ENCODE peak calls at places on chromosome 6, in eight cellular contexts. One of them, this sample, is unnamed.

GRCh38 chr6:134363323-134364039 is 45.6 kb upstream of the SGK1 start:
- DNase-seq in stimulated activated CD8-positive, alpha-beta memory T cell treated with anti-CD3 and anti-CD28 coated beads, Interleukin-4, amount 100 ng/mL, for 24 hours: no peak
- DNase-seq in germinal center: no peak
- DNase-seq in left cardiac atrium: no peak
- DNase-seq in CD8-positive, alpha-beta T cell: no peak
- DNase-seq in SW480: no peak
- DNase-seq in spleen: no peak
- DNase-seq in D341Med: no peak
- DNase-seq in this sample: no peak

GRCh38 chr6:47009583-47009982 is 32.5 kb downstream of the ADGRF1 start:
- DNase-seq in stimulated activated CD8-positive, alpha-beta memory T cell treated with anti-CD3 and anti-CD28 coated beads, Interleukin-4, amount 100 ng/mL, for 24 hours: no peak
- DNase-seq in germinal center: no peak
- DNase-seq in left cardiac atrium: no peak
- DNase-seq in CD8-positive, alpha-beta T cell: no peak
- DNase-seq in SW480: no peak
- DNase-seq in spleen: no peak
- DNase-seq in D341Med: no peak
- DNase-seq in this sample: no peak

GRCh38 chr6:135182993-135183531 is 2.0 kb downstream of the MYB start:
- DNase-seq in stimulated activated CD8-positive, alpha-beta memory T cell treated with anti-CD3 and anti-CD28 coated beads, Interleukin-4, amount 100 ng/mL, for 24 hours: peak
- DNase-seq in germinal center: peak
- DNase-seq in left cardiac atrium: no peak
- DNase-seq in CD8-positive, alpha-beta T cell: peak
- DNase-seq in SW480: peak
- DNase-seq in spleen: peak
- DNase-seq in D341Med: peak
- DNase-seq in this sample: peak

GRCh38 chr6:169843991-169844390 is 92.6 kb downstream of the ERMARD start:
- DNase-seq in stimulated activated CD8-positive, alpha-beta memory T cell treated with anti-CD3 and anti-CD28 coated beads, Interleukin-4, amount 100 ng/mL, for 24 hours: no peak
- DNase-seq in germinal center: no peak
- DNase-seq in left cardiac atrium: no peak
- DNase-seq in CD8-positive, alpha-beta T cell: no peak
- DNase-seq in SW480: no peak
- DNase-seq in spleen: peak
- DNase-seq in D341Med: no peak
- DNase-seq in this sample: no peak

GRCh38 chr6:133997267-133997666 is 44.2 kb downstream of the TBPL1 start:
- DNase-seq in stimulated activated CD8-positive, alpha-beta memory T cell treated with anti-CD3 and anti-CD28 coated beads, Interleukin-4, amount 100 ng/mL, for 24 hours: no peak
- DNase-seq in germinal center: no peak
- DNase-seq in left cardiac atrium: no peak
- DNase-seq in CD8-positive, alpha-beta T cell: no peak
- DNase-seq in SW480: no peak
- DNase-seq in spleen: no peak
- DNase-seq in D341Med: no peak
- DNase-seq in this sample: no peak

GRCh38 chr6:13794184-13794583 is 20.2 kb downstream of the MCUR1 start:
- DNase-seq in stimulated activated CD8-positive, alpha-beta memory T cell treated with anti-CD3 and anti-CD28 coated beads, Interleukin-4, amount 100 ng/mL, for 24 hours: no peak
- DNase-seq in germinal center: no peak
- DNase-seq in left cardiac atrium: no peak
- DNase-seq in CD8-positive, alpha-beta T cell: no peak
- DNase-seq in SW480: peak
- DNase-seq in spleen: no peak
- DNase-seq in D341Med: no peak
- DNase-seq in this sample: no peak

GRCh38 chr6:125193208-125193607 is 39.6 kb downstream of the TPD52L1 start:
- DNase-seq in stimulated activated CD8-positive, alpha-beta memory T cell treated with anti-CD3 and anti-CD28 coated beads, Interleukin-4, amount 100 ng/mL, for 24 hours: no peak
- DNase-seq in germinal center: no peak
- DNase-seq in left cardiac atrium: no peak
- DNase-seq in CD8-positive, alpha-beta T cell: no peak
- DNase-seq in SW480: peak
- DNase-seq in spleen: no peak
- DNase-seq in D341Med: no peak
- DNase-seq in this sample: no peak

GRCh38 chr6:35244551-35244950 is 15.0 kb upstream of the ZNF76 start:
- DNase-seq in stimulated activated CD8-positive, alpha-beta memory T cell treated with anti-CD3 and anti-CD28 coated beads, Interleukin-4, amount 100 ng/mL, for 24 hours: no peak
- DNase-seq in germinal center: no peak
- DNase-seq in left cardiac atrium: no peak
- DNase-seq in CD8-positive, alpha-beta T cell: no peak
- DNase-seq in SW480: no peak
- DNase-seq in spleen: peak
- DNase-seq in D341Med: no peak
- DNase-seq in this sample: no peak

GRCh38 chr6:116278853-116279231 is 888 bp downstream of the TSPYL1 start:
- DNase-seq in stimulated activated CD8-positive, alpha-beta memory T cell treated with anti-CD3 and anti-CD28 coated beads, Interleukin-4, amount 100 ng/mL, for 24 hours: no peak
- DNase-seq in germinal center: no peak
- DNase-seq in left cardiac atrium: peak
- DNase-seq in CD8-positive, alpha-beta T cell: peak
- DNase-seq in SW480: peak
- DNase-seq in spleen: peak
- DNase-seq in D341Med: no peak
- DNase-seq in this sample: no peak

GRCh38 chr6:130313206-130313605 is 52.6 kb upstream of the TMEM200A start:
- DNase-seq in stimulated activated CD8-positive, alpha-beta memory T cell treated with anti-CD3 and anti-CD28 coated beads, Interleukin-4, amount 100 ng/mL, for 24 hours: no peak
- DNase-seq in germinal center: no peak
- DNase-seq in left cardiac atrium: no peak
- DNase-seq in CD8-positive, alpha-beta T cell: no peak
- DNase-seq in SW480: no peak
- DNase-seq in spleen: no peak
- DNase-seq in D341Med: no peak
- DNase-seq in this sample: no peak

GRCh38 chr6:27650620-27651370 is 177.9 kb upstream of the ZNF184 start:
- DNase-seq in stimulated activated CD8-positive, alpha-beta memory T cell treated with anti-CD3 and anti-CD28 coated beads, Interleukin-4, amount 100 ng/mL, for 24 hours: peak
- DNase-seq in germinal center: no peak
- DNase-seq in left cardiac atrium: no peak
- DNase-seq in CD8-positive, alpha-beta T cell: no peak
- DNase-seq in SW480: peak
- DNase-seq in spleen: no peak
- DNase-seq in D341Med: peak
- DNase-seq in this sample: peak

GRCh38 chr6:132482595-132482994 is 30.3 kb downstream of the STX7 start:
- DNase-seq in stimulated activated CD8-positive, alpha-beta memory T cell treated with anti-CD3 and anti-CD28 coated beads, Interleukin-4, amount 100 ng/mL, for 24 hours: no peak
- DNase-seq in germinal center: no peak
- DNase-seq in left cardiac atrium: no peak
- DNase-seq in CD8-positive, alpha-beta T cell: no peak
- DNase-seq in SW480: no peak
- DNase-seq in spleen: no peak
- DNase-seq in D341Med: no peak
- DNase-seq in this sample: no peak

GRCh38 chr6:88380083-88380482 is 213.9 kb upstream of the CNR1 start:
- DNase-seq in stimulated activated CD8-positive, alpha-beta memory T cell treated with anti-CD3 and anti-CD28 coated beads, Interleukin-4, amount 100 ng/mL, for 24 hours: no peak
- DNase-seq in germinal center: no peak
- DNase-seq in left cardiac atrium: peak
- DNase-seq in CD8-positive, alpha-beta T cell: no peak
- DNase-seq in SW480: no peak
- DNase-seq in spleen: peak
- DNase-seq in D341Med: no peak
- DNase-seq in this sample: no peak

GRCh38 chr6:142374965-142375733 is 73.3 kb downstream of the ADGRG6 start:
- DNase-seq in stimulated activated CD8-positive, alpha-beta memory T cell treated with anti-CD3 and anti-CD28 coated beads, Interleukin-4, amount 100 ng/mL, for 24 hours: no peak
- DNase-seq in germinal center: no peak
- DNase-seq in left cardiac atrium: no peak
- DNase-seq in CD8-positive, alpha-beta T cell: no peak
- DNase-seq in SW480: peak
- DNase-seq in spleen: no peak
- DNase-seq in D341Med: no peak
- DNase-seq in this sample: no peak

GRCh38 chr6:40543133-40543532 is 44.0 kb downstream of the LRFN2 start:
- DNase-seq in stimulated activated CD8-positive, alpha-beta memory T cell treated with anti-CD3 and anti-CD28 coated beads, Interleukin-4, amount 100 ng/mL, for 24 hours: no peak
- DNase-seq in germinal center: no peak
- DNase-seq in left cardiac atrium: no peak
- DNase-seq in CD8-positive, alpha-beta T cell: no peak
- DNase-seq in SW480: no peak
- DNase-seq in spleen: no peak
- DNase-seq in D341Med: no peak
- DNase-seq in this sample: no peak

GRCh38 chr6:11418290-11418905 is 119.2 kb upstream of the TMEM170B start:
- DNase-seq in stimulated activated CD8-positive, alpha-beta memory T cell treated with anti-CD3 and anti-CD28 coated beads, Interleukin-4, amount 100 ng/mL, for 24 hours: no peak
- DNase-seq in germinal center: no peak
- DNase-seq in left cardiac atrium: no peak
- DNase-seq in CD8-positive, alpha-beta T cell: no peak
- DNase-seq in SW480: no peak
- DNase-seq in spleen: no peak
- DNase-seq in D341Med: no peak
- DNase-seq in this sample: no peak

GRCh38 chr6:158730175-158730907 is 80.5 kb downstream of the SYTL3 start:
- DNase-seq in stimulated activated CD8-positive, alpha-beta memory T cell treated with anti-CD3 and anti-CD28 coated beads, Interleukin-4, amount 100 ng/mL, for 24 hours: no peak
- DNase-seq in germinal center: no peak
- DNase-seq in left cardiac atrium: no peak
- DNase-seq in CD8-positive, alpha-beta T cell: no peak
- DNase-seq in SW480: no peak
- DNase-seq in spleen: no peak
- DNase-seq in D341Med: no peak
- DNase-seq in this sample: no peak

GRCh38 chr6:17831135-17831534 is 124.4 kb upstream of the NUP153 start:
- DNase-seq in stimulated activated CD8-positive, alpha-beta memory T cell treated with anti-CD3 and anti-CD28 coated beads, Interleukin-4, amount 100 ng/mL, for 24 hours: no peak
- DNase-seq in germinal center: no peak
- DNase-seq in left cardiac atrium: no peak
- DNase-seq in CD8-positive, alpha-beta T cell: no peak
- DNase-seq in SW480: no peak
- DNase-seq in spleen: no peak
- DNase-seq in D341Med: no peak
- DNase-seq in this sample: no peak

GRCh38 chr6:2077826-2078225 is 167.6 kb downstream of the GMDS start:
- DNase-seq in stimulated activated CD8-positive, alpha-beta memory T cell treated with anti-CD3 and anti-CD28 coated beads, Interleukin-4, amount 100 ng/mL, for 24 hours: no peak
- DNase-seq in germinal center: no peak
- DNase-seq in left cardiac atrium: no peak
- DNase-seq in CD8-positive, alpha-beta T cell: no peak
- DNase-seq in SW480: no peak
- DNase-seq in spleen: no peak
- DNase-seq in D341Med: no peak
- DNase-seq in this sample: no peak

GRCh38 chr6:78910611-78911134 is 43.3 kb downstream of the IRAK1BP1 start:
- DNase-seq in stimulated activated CD8-positive, alpha-beta memory T cell treated with anti-CD3 and anti-CD28 coated beads, Interleukin-4, amount 100 ng/mL, for 24 hours: no peak
- DNase-seq in germinal center: peak
- DNase-seq in left cardiac atrium: peak
- DNase-seq in CD8-positive, alpha-beta T cell: no peak
- DNase-seq in SW480: no peak
- DNase-seq in spleen: peak
- DNase-seq in D341Med: peak
- DNase-seq in this sample: no peak

GRCh38 chr6:85389180-85389797 is 60.6 kb upstream of the NT5E start:
- DNase-seq in stimulated activated CD8-positive, alpha-beta memory T cell treated with anti-CD3 and anti-CD28 coated beads, Interleukin-4, amount 100 ng/mL, for 24 hours: peak
- DNase-seq in germinal center: no peak
- DNase-seq in left cardiac atrium: no peak
- DNase-seq in CD8-positive, alpha-beta T cell: no peak
- DNase-seq in SW480: no peak
- DNase-seq in spleen: no peak
- DNase-seq in D341Med: no peak
- DNase-seq in this sample: no peak

GRCh38 chr6:34248727-34249468 is at the start of gene SMIM29:
- DNase-seq in stimulated activated CD8-positive, alpha-beta memory T cell treated with anti-CD3 and anti-CD28 coated beads, Interleukin-4, amount 100 ng/mL, for 24 hours: peak
- DNase-seq in germinal center: peak
- DNase-seq in left cardiac atrium: peak
- DNase-seq in CD8-positive, alpha-beta T cell: peak
- DNase-seq in SW480: peak
- DNase-seq in spleen: peak
- DNase-seq in D341Med: peak
- DNase-seq in this sample: peak